ENCODE peak calls at places on chromosomes 3 and 15, in ten cellular contexts. O, Z, Y, L, I, Q, E, P, B and S are unnamed samples.
A peak's percentile ranks its signal among the peaks of the same experiment; 100 is the strongest.

GRCh38 chr3:101509811-101510210 is 3.2 kb downstream of the SENP7 start:
- DNase-seq in O (no peak), Z (no peak), Y (no peak), L (no peak), I (no peak), Q (no peak), E (no peak), P (no peak), B (no peak), S (no peak)

GRCh38 chr15:66772967-66773873 is 71.2 kb downstream of the SMAD6 start:
- DNase-seq in O (peak; percentile 75), Z (peak; percentile 52), Y (no peak), L (no peak), I (no peak), Q (no peak), E (peak; percentile 59), P (no peak), B (peak; percentile 59), S (no peak)

GRCh38 chr3:173529062-173529711 is 131.6 kb downstream of the NLGN1 start:
- DNase-seq in O (peak; percentile 46), Z (peak; percentile 20), Y (no peak), L (no peak), I (no peak), Q (peak; percentile 58), E (no peak), P (no peak), B (no peak), S (no peak)

GRCh38 chr3:193773266-193774183 is 180.5 kb downstream of the OPA1 start:
- DNase-seq in O (no peak), Z (no peak), Y (no peak), L (no peak), I (no peak), Q (no peak), E (no peak), P (no peak), B (no peak), S (no peak)

GRCh38 chr3:127700406-127700805 is 27.7 kb downstream of the ABTB1 start:
- DNase-seq in O (no peak), Z (no peak), Y (peak; percentile 33), L (no peak), I (no peak), Q (no peak), E (peak; percentile 51), P (no peak), B (no peak), S (no peak)

GRCh38 chr3:177193706-177194268 is 3.5 kb downstream of the TBL1XR1 start:
- DNase-seq in O (no peak), Z (no peak), Y (no peak), L (no peak), I (no peak), Q (no peak), E (no peak), P (no peak), B (no peak), S (no peak)

GRCh38 chr3:187066228-187066995 is 72.9 kb downstream of the RPL39L start:
- DNase-seq in O (peak; percentile 65), Z (peak; percentile 30), Y (no peak), L (no peak), I (no peak), Q (peak; percentile 47), E (no peak), P (peak; percentile 46), B (no peak), S (no peak)

GRCh38 chr15:58423858-58424608 is 7.8 kb upstream of the LIPC start:
- DNase-seq in O (no peak), Z (no peak), Y (no peak), L (no peak), I (no peak), Q (no peak), E (no peak), P (no peak), B (no peak), S (no peak)

DNA sequence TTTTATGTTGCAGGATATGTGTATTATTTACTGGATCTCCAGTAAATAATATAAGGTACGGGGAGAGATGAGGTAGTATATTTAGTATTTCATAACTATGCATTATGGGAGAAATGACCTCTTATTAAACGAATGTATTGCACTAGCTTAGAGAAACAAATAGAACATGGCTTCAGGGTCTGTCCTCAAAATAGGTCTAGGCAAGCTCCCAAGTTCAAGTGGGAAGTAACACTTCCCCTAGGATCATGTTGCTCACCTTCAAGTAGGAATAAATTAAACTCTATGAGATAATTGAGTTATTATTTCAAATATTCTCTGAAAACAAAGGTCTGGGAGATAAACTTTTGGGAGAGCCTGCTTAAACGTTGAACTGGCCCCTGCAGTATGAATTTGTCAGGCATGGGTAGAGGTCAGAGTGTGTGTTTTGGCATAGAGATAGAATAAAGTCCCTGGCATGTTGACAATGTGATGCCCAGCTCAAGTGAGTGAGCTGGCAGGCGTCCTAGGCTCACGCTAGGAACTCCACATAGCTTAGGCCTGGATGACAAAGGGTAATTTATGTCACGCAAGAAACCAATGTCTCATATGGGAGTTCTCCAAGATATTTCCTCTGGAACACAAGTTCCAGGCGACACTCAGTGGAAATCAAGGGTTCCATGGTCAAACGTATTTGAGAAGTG is 236.8 kb downstream of the CACNA2D3 start:
- DNase-seq in O (no peak), Z (peak; percentile 26), Y (no peak), L (peak; percentile 21), I (no peak), Q (no peak), E (no peak), P (no peak), B (no peak), S (no peak)
- H3K4me3 ChIP-seq in O (no peak overlapping the region), Z (no peak overlapping the region), Y (no peak overlapping the region), L (no peak overlapping the region), I (no peak overlapping the region), Q (no peak overlapping the region), E (no peak overlapping the region), P (no peak overlapping the region), B (no peak overlapping the region), S (no peak overlapping the region)

GRCh38 chr3:12832350-12833225 is 8.8 kb downstream of the RPL32 start:
- DNase-seq in O (no peak), Z (no peak), Y (no peak), L (no peak), I (no peak), Q (no peak), E (peak; percentile 23), P (no peak), B (no peak), S (no peak)

GRCh38 chr3:12837295-12837986 is 3.9 kb downstream of the RPL32 start:
- DNase-seq in O (no peak), Z (no peak), Y (no peak), L (no peak), I (no peak), Q (no peak), E (no peak), P (no peak), B (no peak), S (no peak)

GRCh38 chr3:12838179-12838965 is 3.0 kb downstream of the RPL32 start:
- DNase-seq in O (no peak), Z (no peak), Y (no peak), L (no peak), I (no peak), Q (no peak), E (no peak), P (no peak), B (no peak), S (no peak)

GRCh38 chr3:12833226-12834161 is 7.9 kb downstream of the RPL32 start:
- DNase-seq in O (no peak), Z (no peak), Y (no peak), L (no peak), I (no peak), Q (no peak), E (peak; percentile 52), P (no peak), B (no peak), S (no peak)

DNA sequence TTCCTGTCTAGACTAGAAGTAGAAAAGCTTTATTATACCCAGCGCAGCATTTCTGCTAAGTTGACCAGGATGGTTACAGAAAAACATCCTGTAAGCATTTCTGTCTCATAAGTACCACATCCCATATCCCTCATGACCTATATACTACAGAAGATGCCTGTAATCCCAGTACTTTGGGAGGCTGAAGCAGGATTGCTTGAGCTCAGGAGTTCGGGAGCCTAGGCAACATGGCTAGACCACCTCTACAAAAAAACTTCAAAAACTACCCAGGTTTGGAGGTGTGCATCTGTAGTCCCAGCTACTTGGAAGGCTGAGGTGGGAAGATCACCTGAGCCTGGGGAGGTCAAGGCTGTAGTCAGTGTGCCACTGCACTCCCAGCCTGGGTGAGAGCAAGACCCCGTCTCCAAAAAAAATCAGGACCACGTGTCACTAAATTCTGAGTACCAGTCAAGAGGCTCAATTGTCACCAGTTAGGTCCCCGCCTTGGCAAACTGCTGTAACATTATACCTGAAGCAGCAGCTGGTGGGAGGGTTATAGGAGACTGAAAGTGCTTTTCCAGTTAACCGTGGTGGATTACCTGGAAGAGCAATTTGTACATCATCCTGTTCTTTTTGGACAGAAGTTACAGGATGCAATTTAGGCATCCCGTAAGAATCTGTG is 6.2 kb downstream of the RPL32 start:
- DNase-seq in O (no peak), Z (no peak), Y (no peak), L (no peak), I (no peak), Q (no peak), E (peak; percentile 40), P (no peak), B (no peak), S (no peak)
- TF ChIP-seq POLR2A in O (no peak), Z (no peak), Y (no peak), L (no peak), I (no peak), Q (no peak), E (no peak), P (no peak), B (no peak), S (no peak)

GRCh38 chr3:171184372-171184771 is 157.9 kb upstream of the SLC2A2 start:
- DNase-seq in O (no peak), Z (no peak), Y (no peak), L (no peak), I (no peak), Q (no peak), E (no peak), P (no peak), B (no peak), S (no peak)
- TF ChIP-seq CTCF in O (no peak), Z (no peak), Y (no peak), L (no peak), I (no peak), Q (no peak), E (no peak), P (no peak), B (no peak), S (no peak)

GRCh38 chr3:15636028-15636709 is 34.6 kb downstream of the BTD start:
- DNase-seq in O (no peak), Z (no peak), Y (no peak), L (no peak), I (no peak), Q (peak; percentile 67), E (no peak), P (peak; percentile 58), B (peak; percentile 69), S (no peak)

GRCh38 chr3:15633159-15633558 is 31.6 kb downstream of the BTD start:
- DNase-seq in O (no peak), Z (no peak), Y (no peak), L (no peak), I (no peak), Q (no peak), E (no peak), P (no peak), B (no peak), S (no peak)

GRCh38 chr3:15633766-15634588 is 32.4 kb downstream of the BTD start:
- DNase-seq in O (no peak), Z (no peak), Y (no peak), L (no peak), I (no peak), Q (no peak), E (no peak), P (no peak), B (peak; percentile 83), S (no peak)

GRCh38 chr3:15637131-15637951 is 35.8 kb downstream of the BTD start:
- DNase-seq in O (no peak), Z (no peak), Y (no peak), L (no peak), I (no peak), Q (no peak), E (no peak), P (no peak), B (no peak), S (no peak)

GRCh38 chr3:15634671-15635661 is 33.4 kb downstream of the BTD start:
- DNase-seq in O (no peak), Z (peak; percentile 36), Y (no peak), L (no peak), I (no peak), Q (no peak), E (no peak), P (no peak), B (peak; percentile 75), S (no peak)
- H3K4me3 ChIP-seq in O (no peak overlapping the region), Z (no peak overlapping the region), Y (no peak overlapping the region), L (no peak overlapping the region), I (no peak overlapping the region), Q (no peak overlapping the region), E (no peak overlapping the region), P (no peak overlapping the region), B (no peak overlapping the region), S (no peak overlapping the region)